ENCODE peak calls at places on chromosomes 16 and 17, in four cellular contexts. B, C, A and M are unnamed samples.

GRCh38 chr17:794876-795275 is 12.7 kb downstream of the MRM3 start:
- DNase-seq in B (peak), A (peak), C (peak), M (no peak)

GRCh38 chr16:8808613-8809353 is 11.1 kb downstream of the PMM2 start:
- DNase-seq in A (no peak), B (no peak), C (no peak), M (no peak)

GRCh38 chr16:30377812-30378235 is 3.2 kb downstream of the MYL11 start:
- DNase-seq in A (peak), B (peak), C (peak), M (peak)

GRCh38 chr16:88378836-88379693 is 3.7 kb upstream of the ZNF469 start:
- DNase-seq in B (no peak), C (no peak), A (no peak), M (no peak)

GRCh38 chr17:33582661-33583060 is 289.6 kb upstream of the ASIC2 start:
- DNase-seq in C (no peak), A (no peak), B (no peak), M (no peak)

GRCh38 chr16:70695351-70696070 is 9.7 kb upstream of the MTSS2 start:
- DNase-seq in A (peak), B (no peak), C (no peak), M (no peak)

GRCh38 chr16:68369697-68370096 is 58.9 kb downstream of the PRMT7 start:
- DNase-seq in C (no peak), A (no peak), B (no peak), M (no peak)

GRCh38 chr17:2962236-2962635 is 101.2 kb downstream of the OR1D5 start:
- DNase-seq in B (no peak), A (no peak), C (no peak), M (no peak)

GRCh38 chr17:5758651-5759050 is 174.3 kb upstream of the NLRP1 start:
- DNase-seq in C (peak), B (no peak), A (no peak), M (no peak)

GRCh38 chr17:66644311-66644710 is 190.6 kb upstream of the CACNG5 start:
- DNase-seq in A (no peak), C (no peak), B (no peak), M (no peak)

GRCh38 chr16:57846078-57846697 is 43.9 kb upstream of the KIFC3 start:
- DNase-seq in A (no peak), B (no peak), C (no peak), M (no peak)

GRCh38 chr17:48526986-48527741 is 3.6 kb downstream of the HOXB1 start:
- DNase-seq in B (no peak), A (peak), C (no peak), M (no peak)

GRCh38 chr17:76867578-76868175 is 527 bp upstream of the MGAT5B start:
- DNase-seq in B (no peak), A (no peak), C (peak), M (no peak)

GRCh38 chr17:9071016-9071415 is 49.7 kb downstream of the NTN1 start:
- DNase-seq in B (no peak), C (no peak), A (no peak), M (no peak)

GRCh38 chr17:17035920-17036319 is 6.3 kb upstream of the MPRIP start:
- DNase-seq in B (no peak), A (no peak), C (no peak), M (no peak)

GRCh38 chr16:57145046-57145963 is 40.5 kb downstream of the PSME3IP1 start:
- DNase-seq in C (peak), B (no peak), A (no peak), M (no peak)

GRCh38 chr16:4081577-4082021 is 34.6 kb downstream of the ADCY9 start:
- DNase-seq in C (peak), B (no peak), A (no peak), M (no peak)

GRCh38 chr17:33050611-33051140 is 59.0 kb downstream of the SPACA3 start:
- DNase-seq in A (no peak), B (no peak), C (no peak), M (no peak)

GRCh38 chr16:14405611-14406537 is 224.2 kb downstream of the PARN start:
- DNase-seq in C (no peak), A (peak), B (no peak), M (no peak)

GRCh38 chr16:50367777-50368409 is 895 bp downstream of the BRD7 start:
- DNase-seq in A (no peak), C (no peak), B (no peak), M (no peak)

GRCh38 chr16:66521951-66522771 is 27.8 kb downstream of the TK2 start:
- DNase-seq in A (no peak), B (no peak), C (peak), M (no peak)

GRCh38 chr17:44417553-44417952 is 28.1 kb upstream of the ITGA2B start:
- DNase-seq in C (peak), A (no peak), B (no peak), M (no peak)

GRCh38 chr16:14300631-14301149 is 229.6 kb downstream of the MRTFB start:
- DNase-seq in C (peak), A (peak), B (peak), M (no peak)

GRCh38 chr17:75239778-75240393 is 21.5 kb downstream of the GGA3 start:
- DNase-seq in B (no peak), A (no peak), C (no peak), M (no peak)

GRCh38 chr17:75241143-75241430 is 20.3 kb downstream of the GGA3 start:
- DNase-seq in C (peak), A (no peak), B (no peak), M (no peak)

GRCh38 chr17:75239214-75239613 is 22.2 kb downstream of the GGA3 start:
- DNase-seq in A (no peak), C (no peak), B (no peak), M (no peak)

GRCh38 chr17:75241502-75241901 is 19.9 kb downstream of the GGA3 start:
- DNase-seq in C (no peak), B (no peak), A (no peak), M (no peak)

DNA sequence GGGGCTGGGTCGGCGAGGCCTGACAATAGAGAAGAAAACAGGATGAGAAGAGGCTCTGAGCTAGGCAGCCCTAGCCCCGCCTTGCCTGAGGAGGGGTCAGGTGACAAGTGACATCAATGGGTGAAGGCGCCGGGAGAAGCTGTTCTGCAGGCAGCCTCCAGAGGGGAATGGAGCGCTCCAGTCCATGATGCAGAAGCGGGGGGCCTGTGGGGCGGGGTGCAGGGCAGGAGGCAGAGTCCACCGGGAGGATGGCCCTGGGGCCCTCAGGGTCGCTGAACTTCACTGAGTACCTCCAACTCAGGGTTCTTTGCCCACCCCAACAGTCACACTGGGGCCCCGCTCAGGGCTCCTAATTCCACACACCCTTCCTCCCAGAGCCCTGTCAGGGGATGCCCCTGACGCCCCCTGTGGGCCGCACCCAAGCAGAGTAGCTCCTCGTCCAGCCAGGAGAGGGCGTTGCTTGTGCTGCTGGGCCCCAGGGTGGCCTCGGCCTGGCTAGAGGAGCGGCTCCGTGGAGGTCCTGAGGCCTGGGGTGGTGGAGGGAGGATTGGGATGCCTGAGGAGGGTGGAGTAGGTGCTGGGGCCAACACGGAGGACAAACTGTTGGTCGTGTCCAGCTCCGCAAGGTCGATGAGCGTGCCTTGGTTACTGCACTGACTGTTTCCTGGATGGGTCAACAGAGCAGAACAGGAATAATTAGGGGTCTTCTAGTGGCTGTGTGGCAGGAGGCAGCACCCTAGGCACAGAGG is 20.8 kb downstream of the GGA3 start:
- DNase-seq in A (no peak), C (peak), B (no peak), M (no peak)
- TF ChIP-seq CTCF in A (no peak), C (peak), B (no peak), M (peak)

DNA sequence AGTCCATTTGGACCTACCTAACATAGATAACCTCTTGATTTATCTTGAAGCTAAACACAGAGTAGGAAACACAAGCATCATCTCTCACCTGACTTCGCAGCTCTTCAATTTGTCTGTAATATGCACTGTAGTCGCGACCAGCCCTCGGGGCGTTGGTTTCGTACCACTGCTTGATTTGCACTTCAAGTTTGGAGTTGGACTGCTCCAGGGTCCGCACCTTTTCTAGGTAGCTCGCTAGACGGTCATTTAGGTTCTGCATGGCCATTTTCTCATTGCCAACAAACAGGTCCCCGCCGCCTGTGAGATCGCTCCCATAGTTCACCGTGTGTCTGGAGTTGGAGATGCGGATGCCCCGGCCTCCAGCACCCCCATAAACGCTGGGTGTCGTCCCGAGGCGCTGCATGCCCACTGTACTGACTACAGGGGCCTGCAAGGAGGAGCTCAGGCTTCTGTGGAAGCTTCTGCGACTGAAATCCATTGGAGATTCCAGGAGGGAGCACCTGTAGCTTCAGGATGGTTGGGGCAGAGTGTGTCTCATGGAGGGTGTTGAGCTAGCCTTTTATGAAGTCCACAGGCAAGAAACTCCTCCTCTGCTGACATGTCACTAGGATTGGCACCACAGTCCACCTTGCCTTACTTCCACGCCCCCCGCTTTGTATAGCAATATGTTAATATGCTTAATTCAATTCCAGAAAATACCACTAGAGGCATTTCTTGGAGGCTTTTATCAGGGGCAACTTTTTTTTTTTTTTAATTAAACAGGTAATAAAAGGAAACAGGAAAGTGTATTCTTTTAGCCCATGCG is at the start of gene KRT20:
- DNase-seq in A (no peak), B (no peak), C (no peak), M (no peak)
- TF ChIP-seq CTCF in A (no peak), B (no peak), C (peak), M (peak)

DNA sequence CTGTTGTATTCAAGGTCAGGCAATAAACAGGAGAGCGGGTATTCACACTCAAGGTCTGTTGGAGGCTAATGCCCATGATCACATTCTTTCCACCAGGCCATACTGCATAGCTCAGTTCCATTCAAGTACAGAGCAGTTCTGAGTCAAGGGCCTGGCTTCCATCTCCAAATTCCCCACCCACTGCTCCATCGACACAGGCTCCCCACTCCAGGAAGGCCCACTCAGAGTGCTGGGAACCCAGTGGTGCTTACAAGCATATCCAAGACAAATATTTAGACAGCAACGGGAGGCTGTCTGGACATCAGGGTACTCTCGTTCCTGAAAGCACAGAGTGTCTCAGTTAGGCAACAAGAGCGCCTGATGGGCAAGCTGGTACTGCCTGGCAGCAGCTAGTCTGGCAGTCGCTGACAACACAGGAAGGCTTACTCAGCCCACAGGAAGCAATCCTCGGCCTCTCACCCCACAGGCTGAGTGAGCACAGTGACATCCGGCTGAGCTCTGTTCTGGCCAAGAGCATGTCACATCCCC is 40.9 kb downstream of the RFFL start:
- DNase-seq in B (no peak), C (peak), A (peak), M (no peak)
- TF ChIP-seq CTCF in B (no peak), C (peak), A (no peak), M (no peak)

GRCh38 chr17:68541816-68542215 is 29.6 kb downstream of the PRKAR1A start:
- DNase-seq in A (no peak), C (no peak), B (no peak), M (no peak)

GRCh38 chr17:68540981-68541380 is 28.8 kb downstream of the PRKAR1A start:
- DNase-seq in A (no peak), C (no peak), B (no peak), M (no peak)

GRCh38 chr17:68535903-68536302 is 23.7 kb downstream of the PRKAR1A start:
- DNase-seq in B (no peak), C (no peak), A (no peak), M (no peak)

GRCh38 chr17:68542698-68543463 is 30.7 kb downstream of the PRKAR1A start:
- DNase-seq in C (no peak), B (no peak), A (no peak), M (no peak)

DNA sequence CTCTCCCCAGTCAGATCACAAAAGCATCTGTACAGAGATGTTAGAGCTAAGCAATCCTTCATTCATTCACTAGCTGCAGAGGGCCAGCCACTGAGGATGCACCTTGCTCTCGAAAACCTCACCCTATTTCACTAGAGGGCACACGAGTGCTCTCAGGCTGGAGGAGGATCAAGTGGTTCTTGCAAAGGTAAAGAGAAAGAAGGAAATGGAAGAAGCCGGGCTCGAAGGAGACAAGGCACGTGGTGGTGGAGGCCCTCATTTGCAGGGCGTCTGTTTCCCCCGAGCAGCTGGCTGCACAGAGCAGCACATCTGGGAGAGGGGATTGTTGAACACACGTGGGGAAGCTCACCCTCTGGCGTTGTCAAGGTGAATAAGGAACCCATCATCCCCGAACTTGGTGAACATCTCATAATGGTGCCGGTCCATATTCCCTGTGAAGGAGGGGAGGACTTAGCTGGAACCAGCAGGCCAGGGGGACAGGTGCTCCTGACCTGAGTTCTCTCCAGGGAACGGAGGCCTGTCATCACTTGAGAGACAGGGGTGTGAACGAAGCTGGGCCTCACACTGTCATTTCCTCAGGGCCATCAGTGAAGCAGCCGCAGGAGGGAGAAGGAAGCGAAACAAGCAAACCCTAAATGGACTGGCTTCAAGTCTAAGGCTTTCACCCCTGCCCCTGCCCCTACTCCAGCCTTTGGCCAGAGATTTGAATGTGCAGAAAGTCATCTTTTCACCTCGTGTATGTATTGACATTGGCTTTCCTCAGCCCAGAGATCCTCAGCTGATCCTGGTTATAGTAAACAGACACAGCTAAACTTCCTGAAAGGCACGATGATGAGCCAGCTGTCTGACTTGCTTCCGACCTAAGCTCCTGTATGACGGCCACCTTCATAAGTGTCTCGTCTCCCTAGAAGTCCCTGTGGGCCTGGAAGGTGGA is 27.6 kb downstream of the PRKAR1A start:
- DNase-seq in A (no peak), C (peak), B (no peak), M (no peak)
- TF ChIP-seq CTCF in A (no peak), C (peak), B (no peak), M (no peak)

DNA sequence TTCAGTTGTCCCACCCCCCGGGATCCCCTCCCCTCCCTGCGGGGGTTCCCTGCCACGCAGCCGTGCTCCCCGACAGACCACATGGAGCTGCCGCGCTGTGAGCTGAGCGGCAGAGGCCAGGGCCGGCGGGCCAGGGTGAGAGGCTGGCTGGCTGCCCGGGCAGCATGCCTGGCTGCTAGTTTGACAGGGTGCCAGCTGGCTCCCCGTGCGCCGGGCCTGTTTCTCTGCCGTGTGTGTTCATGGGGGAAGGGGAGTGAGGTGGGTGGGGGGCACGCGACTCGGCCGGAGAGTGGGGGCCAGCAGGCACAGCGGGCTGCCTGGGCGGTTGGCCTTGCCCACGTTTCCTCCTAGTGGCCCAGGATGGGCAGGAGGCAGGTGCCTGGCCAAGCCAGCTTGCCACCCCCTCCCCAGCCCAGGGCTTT is 34.1 kb downstream of the BAHCC1 start:
- DNase-seq in B (peak), A (peak), C (peak), M (no peak)
- TF ChIP-seq CTCF in B (no peak), A (no peak), C (no peak), M (no peak)

DNA sequence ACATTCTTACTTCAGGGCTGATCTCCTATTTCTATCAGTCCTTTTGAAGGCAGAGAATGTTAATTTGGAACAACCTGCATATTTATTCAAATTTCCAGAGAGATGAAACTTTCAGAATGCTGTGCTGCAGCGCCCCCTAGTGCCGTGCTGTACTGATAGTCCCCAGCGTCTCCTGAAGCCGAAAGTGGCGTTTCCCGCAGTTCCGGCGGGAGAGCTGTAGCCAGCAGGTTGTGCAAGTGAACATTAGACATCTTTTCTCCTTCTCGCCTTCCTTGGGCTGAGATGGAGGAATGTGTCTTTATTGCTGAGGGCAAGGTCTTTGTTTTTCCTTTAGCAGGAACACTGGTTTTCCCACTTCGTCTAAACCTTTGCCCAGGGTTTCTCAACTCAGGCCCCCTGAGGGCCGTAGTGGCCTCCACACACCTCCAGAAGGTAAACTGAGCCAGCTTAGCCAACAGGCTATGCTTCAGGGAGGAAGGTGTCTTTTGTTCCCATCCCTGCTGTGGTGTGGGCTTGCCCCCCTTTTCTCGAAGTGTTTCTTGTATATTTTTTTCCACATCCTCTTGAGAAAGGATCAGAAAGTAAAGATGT is 26.4 kb downstream of the USP10 start:
- DNase-seq in A (peak), C (peak), B (peak), M (peak)
- TF ChIP-seq CTCF in A (peak), C (peak), B (peak), M (peak)